ENCODE peak calls at places on chromosomes 3 and 15, in ten cellular contexts. E is heart left ventricle, K is Peyer's patch, Q is vagina, N is IMR-90, M is sigmoid colon, U is suprapubic skin, B is stomach, W is prostate gland, O is A549. T is an unnamed sample.

GRCh38 chr3:155890671-155891190 is 20.3 kb downstream of the GMPS start:
- DNase-seq in E (no peak), K (no peak), Q (no peak), N (peak; percentile 53), M (no peak), U (no peak), B (no peak), W (no peak), O (no peak), T (no peak)

GRCh38 chr3:71585891-71586809 is 2.6 kb upstream of the FOXP1 start:
- DNase-seq in E (no peak), K (no peak), Q (no peak), N (peak; percentile 66), M (no peak), U (no peak), B (no peak), W (peak; percentile 29), O (no peak), T (no peak)

GRCh38 chr15:31339558-31339895 is 12.9 kb downstream of the KLF13 start:
- DNase-seq in E (no peak), K (no peak), Q (no peak), N (no peak), M (no peak), U (no peak), B (no peak), W (no peak), O (no peak), T (no peak)

GRCh38 chr3:40992023-40992422 is 207.3 kb upstream of the CTNNB1 start:
- DNase-seq in E (no peak), K (no peak), Q (no peak), N (no peak), M (no peak), U (no peak), B (no peak), W (peak; percentile 73), O (no peak), T (no peak)

GRCh38 chr3:46711305-46711704 is 6.4 kb downstream of the PRSS50 start:
- DNase-seq in E (peak; percentile 54), K (no peak), Q (no peak), N (no peak), M (peak; percentile 50), U (no peak), B (no peak), W (no peak), O (no peak), T (peak; percentile 34)

GRCh38 chr3:39907981-39908380 is 98.6 kb downstream of the MYRIP start:
- DNase-seq in E (peak; percentile 69), K (no peak), Q (no peak), N (no peak), M (no peak), U (no peak), B (no peak), W (no peak), O (no peak), T (peak; percentile 53)

GRCh38 chr3:194375473-194375872 is 5.9 kb upstream of the LRRC15 start:
- DNase-seq in E (no peak), K (no peak), Q (no peak), N (no peak), M (no peak), U (no peak), B (no peak), W (no peak), O (no peak), T (no peak)

GRCh38 chr3:39727415-39727814 is 82.0 kb upstream of the MYRIP start:
- DNase-seq in E (no peak), K (no peak), Q (no peak), N (no peak), M (no peak), U (no peak), B (no peak), W (no peak), O (no peak), T (no peak)

GRCh38 chr15:57235865-57236264 is 140.4 kb upstream of the CGNL1 start:
- DNase-seq in E (no peak), K (no peak), Q (no peak), N (peak; percentile 86), M (no peak), U (no peak), B (no peak), W (no peak), O (no peak), T (no peak)

GRCh38 chr3:119579366-119580147 is at the start of gene ADPRH:
- DNase-seq in E (peak; percentile 92), K (peak; percentile 70), Q (no peak), N (peak; percentile 17), M (peak; percentile 85), U (peak; percentile 88), B (peak; percentile 84), W (peak; percentile 57), O (peak; percentile 81), T (peak; percentile 93)

GRCh38 chr3:35638640-35639250 is 580 bp upstream of the ARPP21 start:
- DNase-seq in E (no peak), K (no peak), Q (no peak), N (no peak), M (no peak), U (no peak), B (no peak), W (no peak), O (no peak), T (peak; percentile 43)

GRCh38 chr3:35639251-35640185 is at the start of gene ARPP21:
- DNase-seq in E (peak; percentile 65), K (no peak), Q (no peak), N (no peak), M (peak; percentile 46), U (no peak), B (no peak), W (no peak), O (peak; percentile 40), T (peak; percentile 75)

GRCh38 chr3:35641920-35642532 is 2.7 kb downstream of the ARPP21 start:
- DNase-seq in E (no peak), K (no peak), Q (no peak), N (no peak), M (no peak), U (no peak), B (no peak), W (no peak), O (no peak), T (no peak)

GRCh38 chr3:35640186-35640584 is 860 bp downstream of the ARPP21 start:
- DNase-seq in E (no peak), K (no peak), Q (no peak), N (no peak), M (no peak), U (no peak), B (no peak), W (no peak), O (no peak), T (no peak)

GRCh38 chr3:35640736-35641135 is 1.4 kb downstream of the ARPP21 start:
- DNase-seq in E (no peak), K (no peak), Q (no peak), N (no peak), M (no peak), U (no peak), B (no peak), W (no peak), O (no peak), T (no peak)
- H3K27ac ChIP-seq in E (no peak overlapping the region), K (no peak overlapping the region), Q (no peak overlapping the region), N (no peak overlapping the region), M (no peak overlapping the region), U (no peak overlapping the region), B (no peak overlapping the region), W (no peak overlapping the region), O (no peak overlapping the region), T (no peak overlapping the region)

GRCh38 chr3:128076783-128077624 is 24.8 kb downstream of the SEC61A1 start:
- DNase-seq in E (no peak), K (no peak), Q (no peak), N (no peak), M (no peak), U (peak; percentile 76), B (peak; percentile 49), W (no peak), O (no peak), T (no peak)
- TF ChIP-seq POLR2A in E (no peak), K (no peak), Q (no peak), N (no peak), M (no peak), U (no peak), B (no peak), W (no peak), O (no peak), T (no peak)

GRCh38 chr3:57689367-57690053 is 3.4 kb downstream of the DENND6A start:
- DNase-seq in E (no peak), K (no peak), Q (no peak), N (no peak), M (no peak), U (no peak), B (no peak), W (no peak), O (no peak), T (no peak)

GRCh38 chr3:57696861-57697321 is 4.0 kb upstream of the DENND6A start:
- DNase-seq in E (no peak), K (no peak), Q (no peak), N (peak; percentile 45), M (no peak), U (no peak), B (no peak), W (peak; percentile 79), O (no peak), T (no peak)

GRCh38 chr3:57691411-57692133 is 1.3 kb downstream of the DENND6A start:
- DNase-seq in E (no peak), K (no peak), Q (no peak), N (peak; percentile 7), M (no peak), U (no peak), B (no peak), W (no peak), O (no peak), T (no peak)

GRCh38 chr3:57692404-57693191 is at the start of gene DENND6A:
- DNase-seq in E (peak; percentile 99), K (peak; percentile 96), Q (no peak), N (peak; percentile 86), M (peak; percentile 99), U (peak; percentile 97), B (peak; percentile 98), W (peak; percentile 93), O (peak; percentile 84), T (peak; percentile 98)

DNA sequence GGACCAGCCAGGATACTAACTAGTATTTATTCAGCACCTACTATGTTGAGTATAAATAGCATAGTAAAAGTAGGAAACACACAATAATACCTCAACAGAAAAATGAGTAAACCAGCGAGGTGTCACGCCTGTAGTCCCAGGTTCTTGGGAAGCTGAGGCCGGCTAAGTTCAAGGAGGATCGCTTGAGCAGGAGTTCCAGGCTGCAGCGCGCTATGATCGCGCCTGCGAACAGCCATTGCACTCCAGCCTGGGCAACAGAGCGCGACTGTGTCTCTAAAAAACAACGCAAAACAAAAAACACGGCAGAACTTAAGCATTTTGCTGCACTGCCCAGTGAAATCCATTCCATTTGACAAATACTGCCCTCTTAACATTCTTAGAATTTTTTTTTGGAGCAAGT is 1.3 kb upstream of the DENND6A start:
- DNase-seq in E (no peak), K (no peak), Q (no peak), N (no peak), M (no peak), U (no peak), B (no peak), W (no peak), O (no peak), T (no peak)
- H3K27ac ChIP-seq in E (no peak overlapping the region), K (no peak overlapping the region), Q (no peak overlapping the region), N (no peak overlapping the region), M (no peak overlapping the region), U (no peak overlapping the region), B (no peak overlapping the region), W (no peak overlapping the region), O (no peak overlapping the region), T (no peak overlapping the region)

DNA sequence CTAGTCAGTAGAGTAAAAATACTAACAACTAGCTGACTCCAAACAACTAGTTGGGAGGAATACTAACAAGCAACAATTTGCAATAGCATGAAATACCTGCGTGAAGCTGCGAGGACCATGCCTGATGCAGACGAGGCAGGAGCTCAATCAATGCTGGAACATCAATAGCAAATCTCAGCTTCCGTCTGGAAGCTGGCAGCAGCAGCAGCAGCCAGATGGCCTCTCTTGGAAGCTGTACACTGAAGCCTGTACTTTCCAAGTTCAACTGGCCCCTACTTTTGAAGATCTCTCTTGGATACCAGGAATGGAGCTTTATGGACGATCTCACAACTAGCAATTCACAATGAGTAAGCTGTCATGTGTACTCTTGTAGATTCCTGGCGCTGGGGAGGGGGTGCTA is 47.9 kb downstream of the THBS1 start:
- DNase-seq in E (no peak), K (no peak), Q (no peak), N (peak; percentile 10), M (no peak), U (no peak), B (no peak), W (no peak), O (no peak), T (no peak)
- TF ChIP-seq POLR2A in E (no peak), K (no peak), Q (no peak), N (no peak), M (no peak), U (no peak), B (no peak), W (no peak), O (no peak), T (no peak)

T was measured in right lobe of liver.